ENCODE peak calls at places on chromosomes 6 and 20, in four cellular contexts. One of them, this sample, is unnamed.

GRCh38 chr20:1489764-1490436 is 1.3 kb downstream of the SIRPB2 start:
- DNase-seq in T-helper 1 cell: no peak
- DNase-seq in aorta: no peak
- DNase-seq in neural crest cell: no peak
- DNase-seq in this sample: no peak

GRCh38 chr20:32152421-32153155 is 43.1 kb downstream of the TM9SF4 start:
- DNase-seq in T-helper 1 cell: no peak
- DNase-seq in aorta: no peak
- DNase-seq in neural crest cell: no peak
- DNase-seq in this sample: no peak

GRCh38 chr6:21390537-21391213 is 202.9 kb upstream of the SOX4 start:
- DNase-seq in T-helper 1 cell: no peak
- DNase-seq in aorta: no peak
- DNase-seq in neural crest cell: no peak
- DNase-seq in this sample: no peak

GRCh38 chr6:136365781-136366354 is 76.2 kb upstream of the BCLAF1 start:
- DNase-seq in T-helper 1 cell: no peak
- DNase-seq in aorta: peak
- DNase-seq in neural crest cell: no peak
- DNase-seq in this sample: no peak

GRCh38 chr6:139852484-139853140 is 478.2 kb upstream of the CITED2 start:
- DNase-seq in T-helper 1 cell: no peak
- DNase-seq in aorta: no peak
- DNase-seq in neural crest cell: no peak
- DNase-seq in this sample: no peak

GRCh38 chr20:62307226-62308101 is 4.7 kb downstream of the ADRM1 start:
- DNase-seq in T-helper 1 cell: no peak
- DNase-seq in aorta: no peak
- DNase-seq in neural crest cell: no peak
- DNase-seq in this sample: no peak

GRCh38 chr6:157273756-157274088 is 49.6 kb downstream of the TMEM242 start:
- DNase-seq in T-helper 1 cell: peak
- DNase-seq in aorta: peak
- DNase-seq in neural crest cell: peak
- DNase-seq in this sample: peak

GRCh38 chr6:124995131-124995530 is 32.9 kb downstream of the RNF217 start:
- DNase-seq in T-helper 1 cell: no peak
- DNase-seq in aorta: no peak
- DNase-seq in neural crest cell: no peak
- DNase-seq in this sample: no peak

GRCh38 chr20:17633850-17634500 is 48.1 kb downstream of the RRBP1 start:
- DNase-seq in T-helper 1 cell: no peak
- DNase-seq in aorta: peak
- DNase-seq in neural crest cell: no peak
- DNase-seq in this sample: no peak

GRCh38 chr6:45710304-45710821 is 305.3 kb downstream of the CLIC5 start:
- DNase-seq in T-helper 1 cell: no peak
- DNase-seq in aorta: no peak
- DNase-seq in neural crest cell: no peak
- DNase-seq in this sample: no peak

GRCh38 chr20:1001981-1002681 is at the start of gene RSPO4:
- DNase-seq in T-helper 1 cell: no peak
- DNase-seq in aorta: no peak
- DNase-seq in neural crest cell: no peak
- DNase-seq in this sample: no peak

GRCh38 chr6:151291145-151292055 is 51.6 kb downstream of the AKAP12 start:
- DNase-seq in T-helper 1 cell: no peak
- DNase-seq in aorta: peak
- DNase-seq in neural crest cell: no peak
- DNase-seq in this sample: peak

GRCh38 chr6:44353336-44353735 is 10.9 kb downstream of the SPATS1 start:
- DNase-seq in T-helper 1 cell: no peak
- DNase-seq in aorta: no peak
- DNase-seq in neural crest cell: no peak
- DNase-seq in this sample: no peak

GRCh38 chr6:147849401-147849800 is 340.9 kb downstream of the SAMD5 start:
- DNase-seq in T-helper 1 cell: no peak
- DNase-seq in aorta: no peak
- DNase-seq in neural crest cell: no peak
- DNase-seq in this sample: no peak

GRCh38 chr6:168264593-168265335 is 54.8 kb downstream of the DACT2 start:
- DNase-seq in T-helper 1 cell: no peak
- DNase-seq in aorta: no peak
- DNase-seq in neural crest cell: no peak
- DNase-seq in this sample: no peak

GRCh38 chr20:29443819-29444218 is 1813.6 kb upstream of the DEFB115 start:
- DNase-seq in T-helper 1 cell: no peak
- DNase-seq in aorta: no peak
- DNase-seq in neural crest cell: no peak
- DNase-seq in this sample: no peak

GRCh38 chr6:77813090-77813489 is 160.3 kb downstream of the MEI4 start:
- DNase-seq in T-helper 1 cell: no peak
- DNase-seq in aorta: no peak
- DNase-seq in neural crest cell: no peak
- DNase-seq in this sample: no peak

GRCh38 chr6:116405663-116406329 is 35.0 kb downstream of the DSE start:
- DNase-seq in T-helper 1 cell: no peak
- DNase-seq in aorta: no peak
- DNase-seq in neural crest cell: no peak
- DNase-seq in this sample: no peak

GRCh38 chr6:99016355-99016754 is 68.6 kb upstream of the FBXL4 start:
- DNase-seq in T-helper 1 cell: no peak
- DNase-seq in aorta: no peak
- DNase-seq in neural crest cell: no peak
- DNase-seq in this sample: no peak

GRCh38 chr20:32359633-32360332 is 1.7 kb downstream of the ASXL1 start:
- DNase-seq in T-helper 1 cell: no peak
- DNase-seq in aorta: no peak
- DNase-seq in neural crest cell: no peak
- DNase-seq in this sample: no peak

GRCh38 chr6:95119927-95120326 is 457.4 kb upstream of the MANEA start:
- DNase-seq in T-helper 1 cell: no peak
- DNase-seq in aorta: no peak
- DNase-seq in neural crest cell: no peak
- DNase-seq in this sample: no peak

GRCh38 chr6:36337814-36338213 is 1.1 kb upstream of the BNIP5 start:
- DNase-seq in T-helper 1 cell: no peak
- DNase-seq in aorta: no peak
- DNase-seq in neural crest cell: no peak
- DNase-seq in this sample: no peak

GRCh38 chr20:48808382-48809034 is 19.3 kb downstream of the PREX1 start:
- DNase-seq in T-helper 1 cell: no peak
- DNase-seq in aorta: peak
- DNase-seq in neural crest cell: no peak
- DNase-seq in this sample: no peak

GRCh38 chr20:24479595-24479994 is 10.2 kb downstream of the SYNDIG1 start:
- DNase-seq in T-helper 1 cell: no peak
- DNase-seq in aorta: no peak
- DNase-seq in neural crest cell: no peak
- DNase-seq in this sample: no peak

GRCh38 chr6:88599561-88599960 is 363.9 kb downstream of the RNGTT start:
- DNase-seq in T-helper 1 cell: no peak
- DNase-seq in aorta: no peak
- DNase-seq in neural crest cell: no peak
- DNase-seq in this sample: no peak

GRCh38 chr6:99092009-99092408 is 144.3 kb upstream of the FBXL4 start:
- DNase-seq in T-helper 1 cell: no peak
- DNase-seq in aorta: no peak
- DNase-seq in neural crest cell: no peak
- DNase-seq in this sample: no peak

GRCh38 chr20:40744072-40744471 is 55.0 kb upstream of the MAFB start:
- DNase-seq in T-helper 1 cell: no peak
- DNase-seq in aorta: no peak
- DNase-seq in neural crest cell: no peak
- DNase-seq in this sample: no peak

GRCh38 chr6:155384343-155384742 is 70.1 kb upstream of the TFB1M start:
- DNase-seq in T-helper 1 cell: no peak
- DNase-seq in aorta: no peak
- DNase-seq in neural crest cell: no peak
- DNase-seq in this sample: no peak

GRCh38 chr6:125421853-125422252 is 120.1 kb upstream of the HDDC2 start:
- DNase-seq in T-helper 1 cell: no peak
- DNase-seq in aorta: peak
- DNase-seq in neural crest cell: peak
- DNase-seq in this sample: no peak

This sample was measured in SK-N-DZ.